ENCODE peak calls at places on chromosomes 13 and 19, in four cellular contexts. L is HepG2, X is HCT116, W is SK-N-SH. F is an unnamed sample.

GRCh38 chr19:5586300-5587070 is 18.7 kb upstream of the TINCR start:
- DNase-seq in L (no peak), X (no peak), W (no peak), F (no peak)

GRCh38 chr19:5036733-5037681 is 68.1 kb downstream of the KDM4B start:
- DNase-seq in X (no peak), L (no peak), W (peak), F (no peak)

GRCh38 chr19:8206147-8207087 is 2.8 kb upstream of the CERS4 start:
- DNase-seq in X (no peak), W (no peak), L (no peak), F (no peak)

GRCh38 chr13:113466321-113466836 is 13.1 kb upstream of the ADPRHL1 start:
- DNase-seq in W (no peak), X (no peak), L (no peak), F (no peak)

GRCh38 chr13:34254366-34254765 is 436.4 kb downstream of the RFC3 start:
- DNase-seq in X (no peak), W (no peak), L (no peak), F (no peak)

GRCh38 chr19:42850981-42851717 is 28.4 kb downstream of the PSG1 start:
- DNase-seq in L (peak), X (peak), W (no peak), F (no peak)

GRCh38 chr13:97205971-97206370 is 16.2 kb upstream of the MBNL2 start:
- DNase-seq in L (no peak), W (no peak), X (no peak), F (no peak)

GRCh38 chr19:48480151-48480475 is 10.9 kb downstream of the CYTH2 start:
- DNase-seq in X (no peak), L (no peak), W (no peak), F (no peak)

GRCh38 chr13:112032186-112032835 is 34.6 kb upstream of the SOX1 start:
- DNase-seq in W (no peak), X (no peak), L (no peak), F (no peak)

GRCh38 chr13:86986448-86986847 is 684.7 kb upstream of the SLITRK5 start:
- DNase-seq in W (no peak), X (no peak), L (peak), F (no peak)

GRCh38 chr19:46350029-46350757 is 3.3 kb downstream of the PPP5C start:
- DNase-seq in W (no peak), L (no peak), X (no peak), F (no peak)

GRCh38 chr19:970695-971094 is 13.4 kb upstream of the WDR18 start:
- DNase-seq in X (no peak), W (peak), L (no peak), F (peak)

GRCh38 chr13:36432106-36432544 is at the start of gene CCNA1:
- DNase-seq in X (no peak), W (peak), L (no peak), F (peak)
- TF ChIP-seq ELF1 in X (no peak), W (no peak), L (no peak), F (no peak)

DNA sequence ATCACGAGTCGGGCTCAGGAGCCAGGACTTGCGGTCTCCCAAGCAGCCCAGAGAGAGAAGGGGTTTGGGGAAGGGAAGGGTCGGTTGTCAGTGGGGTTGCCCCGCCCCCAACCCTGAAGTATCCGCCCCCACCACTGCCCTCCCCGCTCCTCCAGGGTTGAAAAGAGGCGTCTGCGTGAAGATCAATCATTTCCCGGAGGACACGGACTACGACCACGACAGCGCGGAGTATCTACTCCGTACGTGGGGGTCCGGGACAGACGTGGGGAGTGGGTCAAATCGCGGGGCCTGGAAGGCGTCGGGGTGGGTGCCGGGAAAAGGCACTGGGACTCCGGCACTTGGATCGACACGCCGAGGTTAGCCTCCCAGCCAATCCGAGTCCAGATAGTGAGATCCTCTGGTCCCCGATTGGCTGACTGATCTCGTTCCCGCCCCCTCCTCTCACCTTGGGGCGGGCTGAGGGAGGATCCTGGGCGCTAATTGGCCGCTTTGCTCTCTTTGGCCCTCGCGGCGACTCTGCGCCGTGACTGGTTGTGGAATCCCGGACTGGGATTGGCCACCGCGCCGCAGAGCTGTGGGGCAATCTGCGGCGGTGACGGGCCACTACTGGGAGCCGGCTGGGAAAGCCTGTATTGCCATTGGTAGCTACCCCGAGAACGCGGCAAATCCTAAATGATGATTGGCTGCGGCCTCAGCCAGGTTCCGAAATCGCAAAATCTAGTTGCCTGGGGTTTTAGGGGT is 13.3 kb upstream of the CACNG6 start:
- DNase-seq in X (peak), W (peak), L (no peak), F (peak)
- TF ChIP-seq ELF1 in X (no peak), W (peak), L (no peak), F (no peak)

GRCh38 chr13:107018285-107018684 is 450.3 kb upstream of the ARGLU1 start:
- DNase-seq in X (no peak), L (no peak), W (no peak), F (no peak)
- TF ChIP-seq ELF1 in X (no peak), L (no peak), W (no peak), F (no peak)

GRCh38 chr13:23609414-23610186 is 39.4 kb downstream of the TNFRSF19 start:
- DNase-seq in X (no peak), W (no peak), L (no peak), F (no peak)
- TF ChIP-seq ELF1 in X (no peak), W (no peak), L (no peak), F (no peak)

GRCh38 chr19:13825489-13826475 is 30.5 kb downstream of the ZSWIM4 start:
- DNase-seq in L (no peak), W (peak), X (no peak), F (peak)
- TF ChIP-seq ELF1 in L (no peak), W (no peak), X (no peak), F (no peak)

DNA sequence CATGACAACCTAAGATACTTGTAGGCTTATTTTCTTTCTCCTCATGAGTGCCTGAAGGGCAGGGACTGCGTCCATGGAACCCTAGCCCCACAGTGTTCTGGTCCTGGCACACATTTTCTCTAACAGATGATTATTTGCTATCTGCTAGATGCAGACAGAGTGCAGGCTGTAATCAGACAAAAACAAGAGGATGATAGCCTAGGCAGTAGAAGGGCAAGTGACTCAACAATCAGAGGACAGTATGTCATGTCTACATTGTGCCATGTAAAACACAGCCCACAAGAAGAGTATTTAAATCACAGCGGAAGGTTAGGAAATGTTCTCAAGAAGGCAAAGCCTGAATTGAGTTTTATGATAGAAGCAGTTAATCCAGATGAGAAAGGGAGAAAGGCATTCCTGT is 29.3 kb downstream of the MIPEP start:
- DNase-seq in L (no peak), X (no peak), W (peak), F (peak)
- TF ChIP-seq ELF1 in L (no peak), X (no peak), W (no peak), F (no peak)

F was measured in K562.